ENCODE peak calls at places on chromosomes 5 and 9, in seven cellular contexts. E is neuronal stem cell, Q is H9, N is mesendoderm, T is mesenchymal stem cell, P is H1, X is trophoblast cell. U is an unnamed sample.

GRCh38 chr5:153362026-153362425 is 128.4 kb upstream of the GRIA1 start:
- DNase-seq in E (no peak), Q (no peak), N (no peak), T (no peak), P (no peak), X (no peak), U (no peak)

GRCh38 chr9:117343416-117343815 is 71.4 kb downstream of the ASTN2 start:
- DNase-seq in E (no peak), Q (no peak), N (no peak), T (peak), P (no peak), X (no peak), U (no peak)

GRCh38 chr9:77977210-77977611 is 54.4 kb downstream of the GNAQ start:
- DNase-seq in E (peak), Q (peak), N (peak), T (peak), P (no peak), X (peak), U (peak)

GRCh38 chr5:148697177-148697820 is 43.0 kb upstream of the HTR4 start:
- DNase-seq in E (no peak), Q (no peak), N (no peak), T (peak), P (no peak), X (no peak), U (peak)

GRCh38 chr9:90734631-90735030 is 67.0 kb upstream of the SYK start:
- DNase-seq in E (no peak), Q (no peak), N (no peak), T (no peak), P (no peak), X (peak), U (no peak)

GRCh38 chr5:178996156-178996555 is 1.0 kb upstream of the GRM6 start:
- DNase-seq in E (no peak), Q (no peak), N (no peak), T (no peak), P (no peak), X (no peak), U (no peak)

GRCh38 chr9:126228111-126228778 is 98.4 kb upstream of the MVB12B start:
- DNase-seq in E (no peak), Q (no peak), N (no peak), T (no peak), P (no peak), X (no peak), U (no peak)

GRCh38 chr5:35438786-35439185 is 178.9 kb upstream of the SPEF2 start:
- DNase-seq in E (no peak), Q (no peak), N (no peak), T (no peak), P (no peak), X (no peak), U (no peak)

GRCh38 chr9:10843151-10843550 is 230.3 kb upstream of the PTPRD start:
- DNase-seq in E (no peak), Q (no peak), N (no peak), T (no peak), P (no peak), X (no peak), U (no peak)

GRCh38 chr9:105258225-105258737 is 13.8 kb downstream of the SLC44A1 start:
- DNase-seq in E (no peak), Q (no peak), N (no peak), T (no peak), P (no peak), X (no peak), U (no peak)

GRCh38 chr9:129081388-129081889 is 528 bp downstream of the DOLPP1 start:
- DNase-seq in E (no peak), Q (no peak), N (no peak), T (no peak), P (no peak), X (no peak), U (no peak)

GRCh38 chr9:102497709-102498108 is 497.4 kb upstream of the CYLC2 start:
- DNase-seq in E (no peak), Q (peak), N (no peak), T (no peak), P (no peak), X (no peak), U (no peak)

GRCh38 chr5:30638899-30639298 is 554.6 kb upstream of the CDH6 start:
- DNase-seq in E (no peak), Q (no peak), N (no peak), T (no peak), P (no peak), X (no peak), U (no peak)

GRCh38 chr5:159451197-159452052 is 121.1 kb upstream of the IL12B start:
- DNase-seq in E (no peak), Q (no peak), N (no peak), T (peak), P (no peak), X (no peak), U (peak)

GRCh38 chr9:111399211-111399739 is 69.3 kb upstream of the OR2K2 start:
- DNase-seq in E (no peak), Q (no peak), N (no peak), T (no peak), P (no peak), X (no peak), U (no peak)

GRCh38 chr5:67897431-67897830 is 318.1 kb upstream of the PIK3R1 start:
- DNase-seq in E (no peak), Q (no peak), N (no peak), T (no peak), P (no peak), X (no peak), U (no peak)

GRCh38 chr5:95731571-95732554 is 727 bp downstream of the RHOBTB3 start:
- DNase-seq in E (peak), Q (peak), N (peak), T (peak), P (peak), X (no peak), U (peak)

GRCh38 chr9:136805207-136805740 is 2.5 kb upstream of the RABL6 start:
- DNase-seq in E (no peak), Q (no peak), N (no peak), T (no peak), P (no peak), X (no peak), U (no peak)

GRCh38 chr5:105529851-105530250 is 1967.3 kb upstream of the NUDT12 start:
- DNase-seq in E (no peak), Q (no peak), N (no peak), T (no peak), P (no peak), X (no peak), U (no peak)

GRCh38 chr5:31273161-31273560 is 79.7 kb downstream of the CDH6 start:
- DNase-seq in E (no peak), Q (no peak), N (no peak), T (no peak), P (no peak), X (no peak), U (peak)

GRCh38 chr9:134162926-134163373 is 1.4 kb downstream of the RNU6ATAC start:
- DNase-seq in E (no peak), Q (peak), N (no peak), T (no peak), P (peak), X (no peak), U (no peak)

GRCh38 chr5:17089690-17090089 is 127.7 kb upstream of the BASP1 start:
- DNase-seq in E (no peak), Q (no peak), N (peak), T (no peak), P (no peak), X (peak), U (peak)

GRCh38 chr9:107778666-107779065 is 289.1 kb upstream of the KLF4 start:
- DNase-seq in E (no peak), Q (no peak), N (no peak), T (no peak), P (no peak), X (no peak), U (no peak)

GRCh38 chr9:122347348-122348287 is 23.2 kb upstream of the PTGS1 start:
- DNase-seq in E (no peak), Q (no peak), N (peak), T (peak), P (no peak), X (peak), U (no peak)

GRCh38 chr5:92527311-92528078 is 1053.5 kb downstream of the NR2F1-AS1 start:
- DNase-seq in E (no peak), Q (no peak), N (peak), T (peak), P (no peak), X (no peak), U (peak)

GRCh38 chr9:2000314-2000713 is 14.8 kb upstream of the SMARCA2 start:
- DNase-seq in E (no peak), Q (no peak), N (no peak), T (no peak), P (no peak), X (no peak), U (no peak)

GRCh38 chr5:131997026-131997726 is 14.3 kb downstream of the ACSL6 start:
- DNase-seq in E (no peak), Q (no peak), N (no peak), T (no peak), P (no peak), X (no peak), U (no peak)

GRCh38 chr5:17257705-17258273 is 40.4 kb downstream of the BASP1 start:
- DNase-seq in E (no peak), Q (no peak), N (no peak), T (peak), P (no peak), X (no peak), U (peak)

GRCh38 chr9:21395778-21396717 is 10.8 kb upstream of the IFNA2 start:
- DNase-seq in E (peak), Q (peak), N (peak), T (peak), P (peak), X (peak), U (no peak)

GRCh38 chr9:115746496-115746895 is 407.1 kb upstream of the PAPPA start:
- DNase-seq in E (no peak), Q (no peak), N (no peak), T (peak), P (no peak), X (no peak), U (no peak)
- H2BK5ac ChIP-seq in E (no peak), Q (no peak), N (no peak), T (no peak), P (no peak), X (no peak), U (no peak)

DNA sequence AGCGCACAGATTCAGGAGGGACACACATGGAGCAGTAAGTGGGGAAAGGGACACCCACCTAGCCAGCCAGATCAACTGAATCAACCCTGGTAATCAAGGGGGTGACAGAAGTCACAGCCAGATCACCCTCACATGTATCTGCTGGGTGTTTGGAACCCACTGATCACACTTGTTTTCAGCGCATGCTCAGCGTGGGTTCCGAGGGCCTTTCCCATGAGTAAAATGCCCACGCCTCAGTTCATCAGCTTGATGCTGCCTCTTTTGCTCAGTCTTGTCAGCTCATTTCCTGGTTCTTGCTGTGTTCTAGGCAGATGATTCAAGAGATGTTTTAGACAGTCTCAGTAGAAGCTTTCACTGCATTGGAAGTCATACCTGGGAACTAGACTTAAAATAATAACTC is 123.2 kb upstream of the SLC30A5 start:
- DNase-seq in E (no peak), Q (no peak), N (no peak), T (no peak), P (no peak), X (no peak), U (no peak)
- H2BK5ac ChIP-seq in E (no peak), Q (no peak), N (no peak), T (no peak), P (no peak), X (no peak), U (no peak)

DNA sequence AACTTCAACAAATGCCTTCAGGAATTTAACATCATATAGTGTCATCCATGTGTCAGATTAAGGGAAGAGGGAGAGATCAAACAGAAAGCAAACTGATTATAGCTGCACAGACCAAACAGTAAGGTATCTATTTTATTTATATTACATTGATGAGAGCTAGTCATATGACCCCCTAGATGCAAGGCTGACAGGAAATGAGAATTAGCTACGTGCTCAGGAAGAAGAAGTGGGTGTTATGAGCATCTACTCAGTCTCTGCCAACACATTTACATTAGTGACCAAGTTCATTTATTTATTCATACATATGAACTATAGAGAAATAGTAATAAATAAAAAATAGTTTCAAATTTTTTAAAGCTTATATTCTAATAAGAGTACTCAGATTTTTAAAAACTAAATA is 787.3 kb downstream of the KCTD16 start:
- DNase-seq in E (no peak), Q (no peak), N (no peak), T (no peak), P (no peak), X (no peak), U (no peak)
- H2BK5ac ChIP-seq in E (no peak), Q (no peak), N (no peak), T (no peak), P (no peak), X (no peak), U (no peak)

GRCh38 chr9:29176231-29176630 is 1603.0 kb upstream of the C9orf72 start:
- DNase-seq in E (no peak), Q (no peak), N (no peak), T (no peak), P (no peak), X (no peak), U (no peak)
- H2BK5ac ChIP-seq in E (no peak), Q (no peak), N (no peak), T (no peak), P (no peak), X (no peak), U (no peak)

GRCh38 chr5:134139891-134140469 is 25.5 kb downstream of the TCF7 start:
- DNase-seq in E (no peak), Q (peak), N (no peak), T (no peak), P (no peak), X (no peak), U (no peak)

GRCh38 chr5:134140530-134141201 is 26.2 kb downstream of the TCF7 start:
- DNase-seq in E (peak), Q (peak), N (peak), T (peak), P (peak), X (peak), U (peak)

GRCh38 chr5:134136771-134137170 is 22.3 kb downstream of the TCF7 start:
- DNase-seq in E (no peak), Q (peak), N (no peak), T (no peak), P (peak), X (no peak), U (no peak)

GRCh38 chr5:134139377-134139851 is 24.9 kb downstream of the TCF7 start:
- DNase-seq in E (no peak), Q (no peak), N (no peak), T (no peak), P (no peak), X (no peak), U (no peak)

GRCh38 chr5:134138416-134139376 is 24.2 kb downstream of the TCF7 start:
- DNase-seq in E (no peak), Q (peak), N (no peak), T (peak), P (peak), X (peak), U (peak)
- H2BK5ac ChIP-seq in E (no peak), Q (no peak), N (no peak), T (no peak), P (no peak), X (no peak), U (no peak)

DNA sequence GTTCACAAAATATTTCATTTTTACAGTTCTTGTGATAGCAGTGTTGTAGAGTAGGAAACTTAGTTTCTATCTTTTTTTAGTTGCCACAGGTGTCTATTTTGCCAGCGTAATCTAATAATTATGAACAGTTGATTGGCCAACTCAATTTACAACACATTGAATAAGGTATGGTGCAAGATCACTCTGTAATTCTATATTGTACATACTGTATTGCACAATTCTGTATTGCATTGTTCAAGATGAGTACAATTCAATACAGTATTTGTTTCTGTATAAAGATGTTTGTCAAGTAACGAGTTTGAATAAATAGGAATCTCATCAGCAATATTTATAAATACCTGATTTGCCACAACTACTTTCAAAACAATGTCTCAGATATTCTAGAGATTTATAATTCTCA is 64.2 kb upstream of the HTR1A start:
- DNase-seq in E (no peak), Q (no peak), N (no peak), T (no peak), P (no peak), X (no peak), U (no peak)
- H2BK5ac ChIP-seq in E (no peak), Q (no peak), N (no peak), T (no peak), P (no peak), X (no peak), U (no peak)

DNA sequence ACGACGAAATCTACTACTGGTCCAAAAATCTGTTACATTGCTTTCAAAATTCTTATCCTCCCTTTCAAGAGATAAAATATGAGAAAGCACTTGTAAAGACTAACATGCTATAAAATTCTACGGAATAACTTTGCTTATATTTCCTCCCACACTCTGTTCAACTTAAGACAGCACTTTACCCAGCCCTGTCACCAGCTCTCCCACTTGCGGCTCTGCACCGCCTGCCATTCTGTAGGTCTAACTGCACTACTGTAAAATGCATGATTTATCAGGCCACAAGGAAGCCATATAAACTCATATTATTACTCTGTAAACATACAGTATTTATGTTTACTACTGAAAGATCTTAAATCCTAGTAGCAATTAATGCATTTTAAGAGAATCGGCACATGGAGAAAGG is 11.4 kb downstream of the CTNND2 start:
- DNase-seq in E (no peak), Q (no peak), N (no peak), T (no peak), P (no peak), X (no peak), U (no peak)
- H2BK5ac ChIP-seq in E (no peak), Q (no peak), N (no peak), T (no peak), P (no peak), X (no peak), U (no peak)

DNA sequence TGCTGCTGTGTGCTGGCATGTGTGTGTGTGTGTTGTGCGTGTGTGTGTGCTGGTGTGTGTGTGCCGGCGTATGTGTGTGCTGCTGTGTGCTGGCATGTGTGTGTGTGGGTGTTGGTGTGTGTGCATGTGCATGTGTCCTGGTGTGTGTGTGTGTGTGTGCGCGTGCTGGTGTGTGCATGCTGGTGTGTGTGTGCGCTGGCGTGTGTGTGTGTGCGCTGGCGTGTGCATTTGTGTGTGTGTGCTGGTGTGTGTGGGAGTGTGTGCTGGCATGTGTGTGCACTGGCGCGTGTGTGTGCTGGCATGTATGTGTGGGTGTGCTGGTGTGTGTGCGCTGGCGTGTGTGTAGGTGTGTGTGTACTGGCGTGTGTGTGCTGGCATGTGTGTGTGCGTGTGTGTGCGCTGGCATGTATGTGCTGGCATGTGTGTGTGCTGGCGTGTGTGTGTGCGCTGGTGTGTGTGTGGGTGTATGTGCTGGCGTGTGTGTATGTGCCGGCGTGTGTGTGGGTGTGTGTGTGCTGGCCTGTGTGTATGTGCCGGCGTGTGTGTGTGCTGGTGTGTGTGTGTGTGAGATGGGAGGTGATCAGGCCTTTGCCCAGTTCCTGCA is 20.2 kb downstream of the UNC5A start:
- DNase-seq in E (no peak), Q (no peak), N (no peak), T (no peak), P (no peak), X (no peak), U (no peak)
- H2BK5ac ChIP-seq in E (no peak), Q (no peak), N (no peak), T (no peak), P (peak), X (no peak), U (no peak)

GRCh38 chr5:1441166-1441865 is 3.9 kb downstream of the SLC6A3 start:
- DNase-seq in E (no peak), Q (no peak), N (no peak), T (no peak), P (no peak), X (no peak), U (no peak)
- H2BK5ac ChIP-seq in E (no peak), Q (no peak), N (no peak), T (no peak), P (no peak), X (no peak), U (no peak)

GRCh38 chr9:114687034-114687433 is 5.0 kb upstream of the TEX48 start:
- DNase-seq in E (no peak), Q (no peak), N (no peak), T (no peak), P (no peak), X (no peak), U (peak)
- H2BK5ac ChIP-seq in E (no peak), Q (no peak), N (no peak), T (no peak), P (no peak), X (no peak), U (no peak)